ENCODE peak calls at places on chromosomes 6 and 20, in five cellular contexts. U is uterus, X is adrenal gland, K is fibroblast of lung, I is cardiac fibroblast. Z is an unnamed sample.

GRCh38 chr20:17491488-17491887 is 39.7 kb downstream of the BFSP1 start:
- DNase-seq in K (no peak), U (no peak), X (no peak), I (no peak), Z (no peak)

GRCh38 chr6:149834513-149835481 is 29.4 kb downstream of the LRP11 start:
- DNase-seq in I (peak), K (peak), U (peak), X (peak), Z (peak)

GRCh38 chr6:111791415-111791814 is 81.8 kb downstream of the FYN start:
- DNase-seq in K (peak), X (no peak), I (no peak), U (no peak), Z (peak)

GRCh38 chr6:26215200-26216014 is 128.2 kb downstream of the HFE start:
- DNase-seq in K (peak), I (peak), X (no peak), U (no peak), Z (no peak)

GRCh38 chr6:44076366-44077200 is 50.7 kb downstream of the MRPL14 start:
- DNase-seq in U (no peak), K (no peak), I (no peak), X (peak), Z (no peak)

GRCh38 chr6:83808926-83809325 is 44.2 kb upstream of the RIPPLY2 start:
- DNase-seq in U (no peak), X (no peak), K (no peak), I (no peak), Z (no peak)

GRCh38 chr20:32563311-32564272 is 21.5 kb downstream of the NOL4L start:
- DNase-seq in U (no peak), X (no peak), I (no peak), K (no peak), Z (no peak)

GRCh38 chr6:161373905-161374451 is 100.1 kb upstream of the AGPAT4 start:
- DNase-seq in K (peak), U (peak), I (peak), X (peak), Z (peak)

GRCh38 chr20:21357851-21358250 is 39.5 kb downstream of the NKX2-4 start:
- DNase-seq in I (peak), U (no peak), X (no peak), K (no peak), Z (no peak)

GRCh38 chr20:4038047-4038459 is 22.7 kb upstream of the RNF24 start:
- DNase-seq in X (peak), I (peak), U (no peak), K (peak), Z (peak)

GRCh38 chr20:24147961-24148360 is 159.4 kb upstream of the GGTLC1 start:
- DNase-seq in X (no peak), U (no peak), I (no peak), K (no peak), Z (no peak)

GRCh38 chr20:57022306-57022705 is 244.1 kb downstream of the BMP7 start:
- DNase-seq in U (no peak), K (no peak), X (no peak), I (no peak), Z (no peak)

GRCh38 chr6:45554596-45554995 is 176.9 kb upstream of the SUPT3H start:
- DNase-seq in X (no peak), U (no peak), I (no peak), K (no peak), Z (no peak)

GRCh38 chr6:45556828-45557227 is 179.1 kb upstream of the SUPT3H start:
- DNase-seq in K (no peak), I (no peak), X (no peak), U (no peak), Z (no peak)

GRCh38 chr6:45557454-45557853 is 179.7 kb upstream of the SUPT3H start:
- DNase-seq in X (no peak), K (no peak), U (no peak), I (no peak), Z (no peak)

GRCh38 chr6:45553730-45554344 is 176.1 kb upstream of the SUPT3H start:
- DNase-seq in X (no peak), U (no peak), I (no peak), K (no peak), Z (no peak)

DNA sequence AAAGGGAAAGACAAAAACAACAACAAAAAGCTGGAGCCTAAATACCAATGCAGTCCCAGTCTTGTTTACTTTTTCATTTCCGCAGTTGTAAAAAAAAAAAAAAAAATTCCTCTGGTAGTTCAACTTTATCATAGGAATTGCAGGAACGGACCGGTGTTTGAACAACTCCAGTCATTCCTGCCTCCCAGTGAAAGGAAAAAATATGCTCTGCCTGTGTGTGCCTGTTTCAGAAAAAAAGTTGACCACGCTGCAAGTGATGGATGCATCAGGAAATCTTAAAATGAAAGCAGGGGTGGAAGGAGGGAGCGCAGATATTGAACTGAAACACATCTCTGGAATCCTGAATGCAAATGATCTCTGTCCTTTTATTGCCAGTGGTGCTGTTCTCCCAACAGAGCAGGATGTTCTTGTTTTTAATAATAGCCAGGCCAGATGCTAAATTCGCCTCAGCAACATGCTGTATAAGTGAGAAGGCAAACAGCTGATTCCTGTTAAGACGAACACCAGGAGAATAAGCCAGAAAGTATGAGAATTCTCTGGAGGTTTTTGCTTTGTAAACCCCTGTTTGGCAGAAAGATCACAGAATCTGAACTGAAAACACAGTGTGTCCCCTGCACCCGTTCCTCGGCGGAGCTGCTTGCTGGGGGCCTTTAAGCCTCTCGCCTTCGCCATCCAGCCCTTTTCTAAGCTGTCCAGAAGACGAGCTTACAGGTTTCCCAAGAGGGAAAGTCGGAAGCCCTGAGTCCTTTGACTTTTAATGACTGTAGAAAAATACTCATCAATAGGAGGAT is 178.4 kb upstream of the SUPT3H start:
- DNase-seq in K (peak), U (no peak), X (no peak), I (peak), Z (peak)
- H3K4me3 ChIP-seq in K (peak), U (peak), X (no peak), I (peak), Z (peak)

GRCh38 chr20:53159144-53159543 is 187.0 kb downstream of the TSHZ2 start:
- DNase-seq in X (no peak), K (peak), I (no peak), U (no peak), Z (peak)

GRCh38 chr20:53154540-53154939 is 182.4 kb downstream of the TSHZ2 start:
- DNase-seq in I (no peak), U (no peak), K (no peak), X (peak), Z (peak)

GRCh38 chr20:53161473-53161872 is 189.3 kb downstream of the TSHZ2 start:
- DNase-seq in U (no peak), I (no peak), K (no peak), X (no peak), Z (no peak)

GRCh38 chr20:53161073-53161472 is 188.9 kb downstream of the TSHZ2 start:
- DNase-seq in X (no peak), U (no peak), I (no peak), K (no peak), Z (no peak)

DNA sequence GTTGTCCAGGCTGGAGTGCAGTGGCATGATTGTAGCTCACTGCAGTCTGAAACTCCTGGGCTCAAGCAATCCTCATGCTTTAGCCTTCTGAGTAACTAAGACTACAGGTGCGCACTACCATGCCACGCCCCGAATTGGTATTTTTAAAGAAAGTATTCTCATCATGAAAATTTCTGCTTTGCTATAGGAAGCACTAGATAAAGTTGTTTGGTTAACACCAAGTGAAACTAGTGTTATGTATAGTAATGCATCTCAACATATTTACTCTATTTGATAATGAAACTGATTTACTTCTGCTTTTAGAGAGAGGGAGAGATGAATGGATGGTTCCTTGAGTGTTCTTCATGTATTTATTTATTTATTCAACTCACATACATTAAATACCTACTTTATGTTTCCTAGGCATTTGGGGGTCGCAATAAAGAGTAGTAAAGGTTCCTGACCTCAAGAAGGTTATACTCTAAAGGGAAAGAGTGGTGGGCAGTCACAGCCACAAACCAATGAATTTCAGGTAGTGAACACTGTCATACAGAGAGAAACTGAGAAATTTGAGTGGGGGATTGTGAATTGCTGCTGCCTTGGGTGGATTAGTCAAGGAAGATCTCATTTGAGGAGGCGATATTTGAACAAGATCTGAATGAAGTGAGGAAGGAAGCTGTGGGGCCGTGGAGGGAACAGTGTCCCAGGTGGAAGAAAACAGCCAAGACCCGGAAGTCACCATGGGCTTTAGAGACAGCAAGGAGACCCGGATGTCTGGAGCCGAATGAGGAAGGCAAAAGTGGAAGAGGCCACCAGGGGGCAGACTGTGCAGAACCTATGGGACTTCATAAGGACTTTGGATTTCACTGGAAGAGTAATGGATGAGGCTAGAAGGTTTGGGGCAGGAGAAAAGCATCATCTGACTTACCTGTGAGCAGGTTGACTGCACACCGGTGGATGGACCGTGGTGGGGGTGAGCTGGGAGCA is 185.6 kb downstream of the TSHZ2 start:
- DNase-seq in I (peak), K (peak), U (no peak), X (peak), Z (peak)
- TF ChIP-seq CTCF in I (peak), K (peak), U (no peak), X (peak), Z (peak)

DNA sequence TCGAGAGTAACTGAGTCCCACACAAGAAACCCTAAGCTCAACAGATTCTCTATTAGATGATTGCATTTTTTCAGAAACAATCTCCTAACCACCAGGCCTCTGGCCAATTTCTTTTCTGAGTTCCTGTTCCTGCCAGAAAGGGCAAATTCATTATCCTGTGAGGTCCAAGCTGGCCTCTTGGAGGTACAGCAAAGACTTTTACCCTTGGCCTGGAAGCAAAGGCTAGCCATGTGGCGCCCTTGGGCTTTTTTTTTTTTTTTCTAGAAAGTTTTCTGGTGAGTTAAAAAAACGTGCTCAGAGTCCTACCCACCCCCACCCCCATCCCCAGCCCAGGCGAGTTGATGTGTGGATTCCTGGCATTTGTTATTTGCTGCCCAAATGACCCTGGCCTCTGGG is 59.0 kb upstream of the EEF1A1 start:
- DNase-seq in I (peak), U (peak), X (peak), K (peak), Z (peak)
- H3K4me3 ChIP-seq in I (no peak), U (peak), X (no peak), K (peak), Z (peak)

DNA sequence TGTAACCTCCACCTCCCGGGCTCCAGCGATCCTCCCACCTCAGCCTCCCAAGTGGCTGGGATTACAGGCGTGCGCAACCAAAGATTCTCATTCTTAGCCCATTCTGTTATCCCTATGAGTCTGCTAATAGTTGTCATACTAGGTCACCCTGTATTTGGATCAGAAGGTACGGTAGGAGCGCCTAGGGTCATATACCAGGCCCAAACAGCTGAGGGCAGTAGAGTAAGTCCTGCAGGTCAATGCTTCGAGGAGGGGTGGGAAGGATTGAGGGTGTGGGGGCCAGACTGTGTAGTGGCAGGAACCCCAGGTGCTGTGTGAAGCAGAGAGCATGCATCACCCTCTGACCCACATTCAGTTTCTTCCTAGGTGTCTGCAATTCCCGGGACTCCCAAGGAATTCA is 22.7 kb upstream of the POU5F1 start:
- DNase-seq in X (no peak), U (no peak), K (no peak), I (no peak), Z (no peak)
- TF ChIP-seq CTCF in X (no peak), U (no peak), K (no peak), I (no peak), Z (no peak)

GRCh38 chr6:57044568-57044967 is 1.9 kb upstream of the KIAA1586 start:
- DNase-seq in X (no peak), K (no peak), I (no peak), U (no peak), Z (no peak)

DNA sequence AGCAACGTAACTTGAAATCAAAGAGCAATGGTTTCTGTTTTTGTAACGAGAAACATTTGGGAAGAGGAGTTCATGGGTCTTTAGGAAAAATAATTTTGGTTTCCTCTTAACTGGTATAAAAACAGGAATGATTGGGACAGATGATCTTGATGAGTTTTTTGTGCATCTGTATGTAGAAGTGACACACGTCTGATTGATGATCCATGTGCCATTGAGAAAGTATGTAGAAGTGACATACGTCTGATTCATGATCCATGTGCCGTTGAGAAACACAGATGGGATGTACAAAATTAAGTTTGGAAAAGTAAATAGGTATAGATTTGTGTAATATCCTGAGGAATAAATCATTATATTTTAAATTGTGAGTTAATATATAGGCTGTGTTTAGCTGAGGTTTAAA is 2.1 kb downstream of the KIAA1586 start:
- DNase-seq in I (peak), X (no peak), K (no peak), U (no peak), Z (peak)
- H3K4me3 ChIP-seq in I (no peak), X (no peak), K (peak), U (no peak), Z (peak)

GRCh38 chr6:133432021-133432989 is 191.1 kb downstream of the EYA4 start:
- DNase-seq in U (no peak), X (no peak), K (no peak), I (peak), Z (peak)
- TF ChIP-seq CTCF in U (no peak), X (no peak), K (no peak), I (no peak), Z (no peak)

Z was measured in fibroblast of mammary gland.